ENCODE peak calls at places on chromosomes 3 and 15, in ten cellular contexts. A is NCI-H1092, C is AG10803, T is NCI-H2171, O is foreskin keratinocyte, N is T-cell, U is caudate nucleus, W is ACHN, I is AML-193, H is NCI-H748 treated with DMSO at 0.1 percent for 48 hours. S is an unnamed sample.

GRCh38 chr15:45328663-45329062 is 49.7 kb downstream of the GATM start:
- DNase-seq in A (no peak), C (no peak), T (no peak), O (no peak), N (no peak), U (no peak), W (no peak), I (no peak), H (no peak), S (no peak)

GRCh38 chr15:66745530-66746230 is 43.6 kb downstream of the SMAD6 start:
- DNase-seq in A (no peak), C (no peak), T (no peak), O (no peak), N (no peak), U (no peak), W (no peak), I (no peak), H (no peak), S (no peak)

GRCh38 chr3:127630811-127631714 is 2.1 kb downstream of the PODXL2 start:
- DNase-seq in A (no peak), C (no peak), T (peak; percentile 47), O (no peak), N (no peak), U (no peak), W (no peak), I (no peak), H (no peak), S (no peak)

GRCh38 chr3:109050591-109051167 is 67.3 kb downstream of the MORC1 start:
- DNase-seq in A (no peak), C (no peak), T (peak; percentile 24), O (no peak), N (peak; percentile 4), U (no peak), W (peak; percentile 26), I (peak; percentile 41), H (peak; percentile 24), S (peak; percentile 3)

GRCh38 chr15:30065025-30065801 is 17.5 kb upstream of the GOLGA8J start:
- DNase-seq in A (no peak), C (peak; percentile 93), T (no peak), O (peak; percentile 77), N (no peak), U (no peak), W (peak; percentile 73), I (no peak), H (no peak), S (peak; percentile 76)

GRCh38 chr3:6172871-6173667 is 687.8 kb upstream of the GRM7 start:
- DNase-seq in A (no peak), C (no peak), T (no peak), O (no peak), N (no peak), U (no peak), W (no peak), I (no peak), H (no peak), S (no peak)

GRCh38 chr3:141875374-141875892 is 1.0 kb upstream of the ATP1B3 start:
- DNase-seq in A (peak; percentile 82), C (peak; percentile 65), T (peak; percentile 82), O (peak; percentile 55), N (peak; percentile 79), U (peak; percentile 44), W (peak; percentile 81), I (peak; percentile 74), H (peak; percentile 56), S (peak; percentile 39)

GRCh38 chr3:71201939-71202338 is 381.6 kb downstream of the FOXP1 start:
- DNase-seq in A (no peak), C (peak; percentile 74), T (no peak), O (no peak), N (no peak), U (no peak), W (no peak), I (no peak), H (no peak), S (no peak)

GRCh38 chr3:57060089-57060829 is at the start of gene SPATA12:
- DNase-seq in A (no peak), C (peak; percentile 80), T (no peak), O (peak; percentile 92), N (no peak), U (peak; percentile 15), W (peak; percentile 86), I (peak; percentile 30), H (no peak), S (peak; percentile 80)

GRCh38 chr3:137071104-137071503 is 113.3 kb downstream of the IL20RB start:
- DNase-seq in A (no peak), C (no peak), T (no peak), O (no peak), N (no peak), U (no peak), W (no peak), I (no peak), H (no peak), S (no peak)

GRCh38 chr3:162492446-162493081 is 996.0 kb downstream of the OTOL1 start:
- DNase-seq in A (no peak), C (peak; percentile 93), T (no peak), O (no peak), N (no peak), U (no peak), W (no peak), I (no peak), H (no peak), S (peak; percentile 84)

GRCh38 chr15:101455291-101455916 is 34.1 kb downstream of the PCSK6 start:
- DNase-seq in A (no peak), C (peak; percentile 62), T (no peak), O (no peak), N (no peak), U (no peak), W (no peak), I (peak; percentile 54), H (no peak), S (peak; percentile 29)

GRCh38 chr3:37961622-37962455 is 28.7 kb upstream of the VILL start:
- DNase-seq in A (no peak), C (no peak), T (no peak), O (no peak), N (no peak), U (no peak), W (no peak), I (no peak), H (no peak), S (no peak)

GRCh38 chr3:196149375-196149774 is 61.8 kb downstream of the ZDHHC19 start:
- DNase-seq in A (no peak), C (no peak), T (no peak), O (no peak), N (no peak), U (no peak), W (no peak), I (no peak), H (no peak), S (no peak)